ENCODE peak calls at places on chromosomes 12 and 14, in six cellular contexts. S is H9, L is bronchial epithelial cell, O is cardiac muscle cell, K is spleen, H is stomach. G is an unnamed sample.

GRCh38 chr14:90654831-90655276 is 161.4 kb downstream of the TTC7B start:
- DNase-seq in O (no peak), L (no peak), S (no peak), K (no peak), H (no peak), G (peak)

GRCh38 chr14:92528486-92529100 is 15.0 kb downstream of the RIN3 start:
- DNase-seq in H (no peak), K (no peak), S (no peak), L (no peak), O (no peak), G (no peak)

GRCh38 chr14:106500571-106500970 is 974.2 kb downstream of the TMEM121 start:
- DNase-seq in H (no peak), K (no peak), O (no peak), L (no peak), S (no peak), G (no peak)

GRCh38 chr14:60506985-60507829 is 1.7 kb upstream of the SIX6 start:
- DNase-seq in S (peak), H (no peak), O (no peak), L (no peak), K (no peak), G (no peak)

GRCh38 chr12:41188058-41188840 is at the start of gene PDZRN4:
- DNase-seq in L (no peak), K (peak), H (no peak), S (peak), O (peak), G (no peak)

GRCh38 chr14:21070610-21071224 is 613 bp downstream of the ARHGEF40 start:
- DNase-seq in K (peak), L (no peak), O (peak), S (peak), H (no peak), G (peak)

GRCh38 chr14:52835122-52835903 is 43.9 kb upstream of the GNPNAT1 start:
- DNase-seq in L (peak), O (no peak), K (no peak), S (peak), H (no peak), G (peak)

GRCh38 chr12:32104572-32105355 is 1.9 kb upstream of the BICD1 start:
- DNase-seq in L (no peak), O (no peak), H (no peak), K (no peak), S (no peak), G (no peak)

GRCh38 chr14:81990312-81990761 is 456.7 kb upstream of the SEL1L start:
- DNase-seq in O (peak), L (peak), K (no peak), S (peak), H (peak), G (peak)

GRCh38 chr14:81986005-81986404 is 452.4 kb upstream of the SEL1L start:
- DNase-seq in O (no peak), S (no peak), K (no peak), L (no peak), H (no peak), G (no peak)

DNA sequence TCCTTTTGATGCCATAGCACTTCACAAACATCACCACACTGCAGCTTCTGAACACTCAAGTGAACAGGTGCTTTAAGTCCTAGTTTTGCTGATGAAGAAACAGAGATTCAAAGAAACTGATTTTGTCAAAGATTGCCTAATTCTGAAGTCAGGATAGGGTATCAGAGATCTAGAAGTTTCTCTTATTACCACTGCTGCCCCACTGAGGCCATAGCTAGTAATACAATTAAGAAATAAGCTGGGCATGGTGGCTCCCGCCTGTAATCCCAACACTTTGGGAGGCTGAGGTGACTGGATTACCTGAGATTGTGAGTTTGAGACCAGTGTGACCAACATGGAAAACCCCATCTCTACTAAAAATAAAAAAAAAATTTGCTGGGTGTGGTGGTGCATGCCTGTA is 458.3 kb upstream of the SEL1L start:
- DNase-seq in L (peak), S (no peak), H (no peak), O (no peak), K (no peak), G (no peak)
- TF ChIP-seq CTCF in L (peak), S (peak), H (no peak), O (peak), K (no peak), G (no peak)

DNA sequence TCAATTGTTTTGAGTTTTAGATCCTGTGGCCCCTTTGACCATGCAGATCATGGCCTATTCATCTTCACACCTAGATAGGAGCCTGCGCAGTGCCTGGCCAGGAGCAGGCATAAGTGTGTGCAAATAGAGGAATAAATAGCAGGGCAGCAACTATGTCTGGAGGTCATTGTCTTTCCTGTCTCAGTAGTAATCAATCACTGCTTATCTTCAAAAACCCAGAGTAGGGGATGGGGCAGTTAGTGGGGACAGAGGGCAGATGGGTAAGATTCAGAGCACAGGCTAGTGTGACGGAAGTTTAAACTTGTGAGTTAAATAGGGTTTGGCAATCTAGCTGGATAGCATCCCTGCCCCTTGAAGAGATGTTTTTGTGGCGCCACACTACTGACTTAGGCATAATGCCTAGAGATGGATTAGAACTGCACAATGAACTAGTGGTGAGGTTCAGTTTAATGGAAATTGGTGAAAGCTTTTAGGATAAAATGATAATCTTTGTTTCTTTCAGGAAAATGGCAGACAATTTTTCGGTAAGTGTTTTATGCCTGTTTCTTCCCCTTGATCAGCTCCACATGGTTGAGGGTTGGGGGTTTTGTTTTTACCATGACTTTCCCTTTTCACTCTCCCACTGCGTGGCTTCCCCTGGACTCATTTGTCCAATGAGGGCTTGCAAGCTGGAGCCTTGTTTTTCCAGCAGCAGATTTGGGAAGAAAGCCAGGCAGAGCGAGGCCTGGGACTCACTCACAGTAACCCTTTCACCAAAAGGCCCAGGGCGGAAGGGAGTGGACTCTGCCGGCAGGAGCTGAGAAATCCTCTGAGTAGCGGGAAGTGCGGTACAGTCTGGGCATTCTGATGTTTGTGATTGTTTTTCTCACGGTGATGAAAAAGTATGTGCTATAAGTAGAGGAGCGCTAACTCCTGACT is 8.1 kb downstream of the LGALS3 start:
- DNase-seq in H (peak), K (no peak), L (no peak), O (no peak), S (no peak), G (peak)
- TF ChIP-seq CTCF in H (no peak), K (no peak), L (no peak), O (peak), S (no peak), G (peak)

DNA sequence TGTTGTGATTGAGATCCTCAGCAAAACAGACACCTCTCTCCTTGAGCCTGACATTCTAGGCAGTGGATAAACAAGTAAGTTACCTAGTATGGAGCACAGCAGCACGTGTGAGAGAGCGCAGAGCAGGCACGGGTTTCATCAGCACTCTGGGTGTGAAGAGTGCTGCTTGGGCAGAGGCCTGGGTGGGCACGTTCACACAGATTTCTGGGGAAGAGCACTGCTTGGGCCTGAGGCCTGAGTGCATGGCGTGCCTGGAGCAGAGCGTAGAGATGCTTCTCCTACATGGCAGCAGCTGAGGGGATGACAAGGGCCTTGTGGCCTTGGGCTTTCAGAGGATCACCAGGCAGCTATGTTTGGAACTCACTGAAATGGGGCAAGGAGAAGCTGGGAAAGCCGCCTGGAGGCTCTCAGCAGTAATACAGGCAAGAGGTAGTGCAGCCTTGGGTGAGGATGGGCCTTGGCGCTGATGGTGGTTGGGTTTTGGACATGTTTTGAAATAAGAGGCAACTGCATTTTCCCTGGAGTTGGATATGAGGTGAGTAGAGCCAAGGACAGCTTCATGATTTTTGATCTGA is 17.6 kb downstream of the CKB start:
- DNase-seq in L (no peak), S (peak), H (no peak), O (no peak), K (no peak), G (no peak)
- TF ChIP-seq CTCF in L (peak), S (peak), H (no peak), O (no peak), K (no peak), G (peak)

GRCh38 chr12:59396519-59396918 is 199.3 kb upstream of the SLC16A7 start:
- DNase-seq in L (no peak), K (no peak), S (no peak), O (no peak), H (peak), G (no peak)
- TF ChIP-seq CTCF in L (no peak), K (no peak), S (no peak), O (no peak), H (no peak), G (no peak)

G was measured in brain microvascular endothelial cell.